ENCODE peak calls at places on chromosomes 2 and 18, in four cellular contexts. L is HepG2, F is K562, D is GM12878. A is an unnamed sample.

GRCh38 chr2:43927442-43927841 is 68.3 kb downstream of the LRPPRC start:
- DNase-seq in D (peak), L (no peak), F (no peak), A (no peak)

GRCh38 chr2:118059919-118060478 is 28.3 kb upstream of the INSIG2 start:
- DNase-seq in L (no peak), F (no peak), D (peak), A (no peak)

GRCh38 chr2:219636144-219636915 is 8.9 kb downstream of the SLC4A3 start:
- DNase-seq in F (no peak), D (no peak), L (no peak), A (no peak)

GRCh38 chr2:160353166-160353565 is 140.4 kb downstream of the RBMS1 start:
- DNase-seq in L (no peak), D (no peak), F (no peak), A (peak)

GRCh38 chr18:69885841-69886531 is 61.7 kb downstream of the CD226 start:
- DNase-seq in D (peak), L (peak), F (no peak), A (no peak)

GRCh38 chr2:175834472-175834871 is 167.6 kb downstream of the LNPK start:
- DNase-seq in L (no peak), D (no peak), F (no peak), A (no peak)

GRCh38 chr2:194867328-194867727 is 789.7 kb upstream of the SLC39A10 start:
- DNase-seq in L (no peak), D (no peak), F (peak), A (no peak)

GRCh38 chr2:86833315-86833714 is 28.4 kb downstream of the CD8B start:
- DNase-seq in D (no peak), F (no peak), L (no peak), A (no peak)

GRCh38 chr2:223051580-223052375 is at the start of gene KCNE4:
- DNase-seq in D (no peak), F (no peak), L (no peak), A (no peak)

GRCh38 chr18:40939636-40940035 is 1015.4 kb upstream of the PIK3C3 start:
- DNase-seq in D (no peak), L (no peak), F (no peak), A (no peak)

GRCh38 chr18:79248495-79249078 is 147.1 kb upstream of the NFATC1 start:
- DNase-seq in L (no peak), D (no peak), F (peak), A (no peak)

GRCh38 chr18:79251021-79251420 is 144.7 kb upstream of the NFATC1 start:
- DNase-seq in D (no peak), F (no peak), L (no peak), A (no peak)

GRCh38 chr18:79252904-79253633 is 142.7 kb upstream of the NFATC1 start:
- DNase-seq in F (no peak), L (peak), D (no peak), A (no peak)

GRCh38 chr18:79246309-79247108 is 149.2 kb upstream of the NFATC1 start:
- DNase-seq in L (peak), D (peak), F (peak), A (peak)

DNA sequence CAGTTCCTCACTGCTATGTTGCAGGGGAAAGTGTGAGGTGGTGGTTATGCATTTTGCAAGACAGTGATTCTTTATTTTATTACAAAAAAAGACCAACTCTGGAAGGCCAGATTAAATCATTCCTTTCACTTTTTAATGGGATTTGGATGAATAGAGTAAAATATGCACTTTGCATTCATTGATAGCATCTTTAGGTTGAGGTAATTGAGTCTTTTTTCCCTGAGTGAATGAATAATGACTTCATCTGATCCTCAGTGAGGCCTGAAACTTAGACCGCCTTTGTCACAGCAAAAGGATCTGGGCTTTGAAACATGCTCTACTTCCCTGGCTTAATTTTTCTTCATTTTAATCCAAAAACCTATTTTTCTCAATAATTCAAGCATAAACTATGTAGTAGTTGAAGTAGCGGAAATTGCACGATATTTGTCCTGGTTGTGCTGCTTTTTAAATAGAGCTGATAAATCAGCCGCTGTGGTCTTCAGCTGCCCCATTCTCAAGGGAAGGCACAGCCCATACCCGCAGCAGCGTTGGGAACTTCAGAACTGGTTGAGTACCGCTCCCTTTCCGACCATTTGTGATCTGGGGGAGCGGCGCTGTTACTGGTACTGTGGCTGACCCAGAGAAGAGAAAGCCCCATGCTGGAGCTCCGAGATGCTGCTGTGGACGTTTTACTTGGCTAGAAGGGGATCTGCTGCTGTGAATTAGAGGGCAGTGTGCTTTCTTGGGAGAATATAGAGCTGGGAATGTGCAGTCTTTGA is 145.3 kb upstream of the NFATC1 start:
- DNase-seq in L (no peak), F (no peak), D (no peak), A (no peak)
- TF ChIP-seq TARDBP in L (no peak), F (no peak), D (no peak), A (no peak)

DNA sequence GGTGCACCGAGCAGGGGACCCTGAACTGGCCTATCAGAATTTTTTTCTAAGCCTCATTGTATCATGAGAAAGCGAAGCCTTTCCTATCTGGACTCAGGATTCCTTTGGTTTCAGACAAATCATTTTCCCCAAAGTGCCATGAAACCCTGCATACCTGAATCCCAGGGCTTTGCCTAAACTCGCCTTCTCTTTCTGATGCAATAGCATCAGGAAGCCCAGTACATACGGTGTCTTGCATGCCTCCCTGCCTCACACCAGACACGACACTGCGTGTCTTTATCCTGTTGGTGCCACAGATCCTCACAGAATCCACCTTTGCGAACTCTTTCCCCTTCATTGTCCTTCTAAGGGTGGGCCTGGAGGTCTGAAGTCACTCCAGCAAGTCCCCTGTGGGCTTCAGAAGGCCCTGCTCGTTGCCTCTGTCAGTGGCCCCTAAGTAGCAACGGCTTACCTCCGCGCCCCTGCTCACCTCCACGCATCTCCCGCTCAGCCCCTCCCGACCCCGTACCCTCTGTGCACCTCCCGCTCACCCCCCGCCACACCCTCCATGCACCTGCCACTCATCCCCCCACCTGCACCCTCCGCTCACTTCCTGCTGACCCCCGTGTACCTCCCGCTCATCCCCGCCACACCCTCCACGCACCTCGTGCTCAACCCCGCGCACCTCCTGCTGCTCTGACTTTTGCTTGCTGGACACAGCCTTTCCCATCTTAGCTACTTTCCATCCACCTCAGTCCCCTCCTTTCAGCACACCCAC is 83.4 kb downstream of the TPGS2 start:
- DNase-seq in F (no peak), D (no peak), L (no peak), A (no peak)
- TF ChIP-seq TARDBP in F (no peak), D (no peak), L (no peak), A (no peak)

DNA sequence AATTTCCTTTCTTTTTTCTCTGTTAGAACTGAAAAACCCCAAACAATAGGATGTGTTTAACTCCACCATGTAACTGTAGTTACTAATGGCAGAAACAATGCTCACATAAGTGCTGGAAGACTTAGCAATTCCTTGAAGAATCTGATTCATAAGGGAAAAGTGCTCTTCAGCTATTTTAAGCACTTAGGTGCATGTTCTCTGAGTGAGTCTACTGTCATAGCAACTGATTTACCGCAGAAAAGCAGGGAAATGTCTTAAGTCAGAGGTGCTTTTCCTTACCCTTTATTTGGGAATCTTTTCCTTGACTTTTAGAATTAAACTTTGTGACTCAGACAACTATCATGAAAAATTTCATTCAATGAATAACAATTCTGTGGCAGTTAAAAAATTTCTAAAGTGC is 65.4 kb upstream of the NABP1 start:
- DNase-seq in D (no peak), F (no peak), L (no peak), A (no peak)
- TF ChIP-seq TARDBP in D (no peak), F (no peak), L (no peak), A (no peak)

GRCh38 chr2:240393831-240394410 is 41.5 kb upstream of the GPC1 start:
- DNase-seq in D (no peak), F (no peak), L (no peak), A (no peak)

GRCh38 chr2:240392948-240393830 is 42.3 kb upstream of the GPC1 start:
- DNase-seq in D (no peak), F (no peak), L (no peak), A (no peak)

GRCh38 chr2:240391111-240392051 is 44.1 kb upstream of the GPC1 start:
- DNase-seq in L (no peak), D (no peak), F (no peak), A (no peak)

GRCh38 chr2:240390091-240391073 is 45.1 kb upstream of the GPC1 start:
- DNase-seq in D (no peak), F (no peak), L (no peak), A (no peak)

DNA sequence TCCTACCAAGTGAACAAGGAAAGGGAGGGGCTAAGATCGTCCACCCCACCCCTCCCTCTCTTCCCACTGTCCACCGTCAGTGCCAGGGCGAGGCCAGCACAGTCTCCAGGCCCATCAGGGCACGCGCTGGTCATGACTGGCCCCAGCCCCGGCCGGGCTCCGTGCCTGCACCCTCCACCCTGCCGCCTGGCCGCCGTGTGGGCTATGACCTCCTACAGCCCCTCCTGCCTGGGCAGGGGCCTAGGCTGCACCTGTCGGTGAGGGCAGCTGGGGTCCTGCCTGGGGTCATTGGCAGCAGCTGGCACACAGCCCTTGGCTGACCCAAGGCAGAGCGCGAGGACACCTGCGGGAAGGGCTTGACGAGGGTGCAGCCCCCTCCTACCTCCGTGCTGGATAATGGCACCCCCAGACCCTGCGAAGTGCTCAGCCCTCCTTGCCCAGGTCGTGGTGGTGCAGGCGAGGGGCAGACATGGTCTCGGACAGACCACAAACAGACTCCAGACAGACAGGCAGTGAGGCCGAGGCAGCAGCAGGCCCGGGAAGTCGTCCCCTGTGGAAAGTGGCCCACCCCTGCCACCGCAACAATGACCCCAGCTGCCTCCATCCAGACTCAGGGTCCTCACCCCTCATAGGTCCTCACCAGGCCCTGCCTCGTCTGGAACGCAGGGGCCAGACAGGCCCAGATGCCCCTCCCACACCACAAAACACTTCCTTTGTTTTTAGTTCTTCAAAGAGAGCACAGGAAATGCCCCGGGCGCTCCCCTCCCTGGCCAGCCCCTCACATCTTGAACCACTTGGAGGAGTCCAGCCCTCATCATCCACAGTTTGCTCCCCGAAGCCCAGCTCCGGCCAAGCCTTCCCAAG is 43.1 kb upstream of the GPC1 start:
- DNase-seq in D (no peak), L (no peak), F (no peak), A (no peak)
- TF ChIP-seq TARDBP in D (no peak), L (no peak), F (no peak), A (no peak)

GRCh38 chr18:9779630-9780029 is 71.5 kb downstream of the RAB31 start:
- DNase-seq in L (peak), D (no peak), F (no peak), A (no peak)
- TF ChIP-seq TARDBP in L (no peak), D (no peak), F (no peak), A (no peak)

GRCh38 chr2:14427982-14428567 is 204.4 kb upstream of the LRATD1 start:
- DNase-seq in F (no peak), D (no peak), L (no peak), A (no peak)
- TF ChIP-seq TARDBP in F (no peak), D (no peak), L (no peak), A (no peak)

GRCh38 chr2:182088681-182089333 is 103.2 kb downstream of the PPP1R1C start:
- DNase-seq in L (no peak), F (no peak), D (no peak), A (no peak)
- TF ChIP-seq TARDBP in L (no peak), F (no peak), D (no peak), A (no peak)

GRCh38 chr2:36567711-36568408 is 30.1 kb downstream of the FEZ2 start:
- DNase-seq in D (no peak), F (no peak), L (no peak), A (no peak)

GRCh38 chr2:36566887-36567286 is 31.1 kb downstream of the FEZ2 start:
- DNase-seq in D (no peak), L (no peak), F (no peak), A (no peak)

GRCh38 chr2:36570416-36570815 is 27.6 kb downstream of the FEZ2 start:
- DNase-seq in F (no peak), D (no peak), L (no peak), A (no peak)

GRCh38 chr2:36569267-36569860 is 28.6 kb downstream of the FEZ2 start:
- DNase-seq in D (no peak), L (no peak), F (no peak), A (no peak)

GRCh38 chr2:36568533-36569246 is 29.3 kb downstream of the FEZ2 start:
- DNase-seq in F (no peak), D (no peak), L (no peak), A (no peak)
- TF ChIP-seq TARDBP in F (no peak), D (no peak), L (no peak), A (no peak)

DNA sequence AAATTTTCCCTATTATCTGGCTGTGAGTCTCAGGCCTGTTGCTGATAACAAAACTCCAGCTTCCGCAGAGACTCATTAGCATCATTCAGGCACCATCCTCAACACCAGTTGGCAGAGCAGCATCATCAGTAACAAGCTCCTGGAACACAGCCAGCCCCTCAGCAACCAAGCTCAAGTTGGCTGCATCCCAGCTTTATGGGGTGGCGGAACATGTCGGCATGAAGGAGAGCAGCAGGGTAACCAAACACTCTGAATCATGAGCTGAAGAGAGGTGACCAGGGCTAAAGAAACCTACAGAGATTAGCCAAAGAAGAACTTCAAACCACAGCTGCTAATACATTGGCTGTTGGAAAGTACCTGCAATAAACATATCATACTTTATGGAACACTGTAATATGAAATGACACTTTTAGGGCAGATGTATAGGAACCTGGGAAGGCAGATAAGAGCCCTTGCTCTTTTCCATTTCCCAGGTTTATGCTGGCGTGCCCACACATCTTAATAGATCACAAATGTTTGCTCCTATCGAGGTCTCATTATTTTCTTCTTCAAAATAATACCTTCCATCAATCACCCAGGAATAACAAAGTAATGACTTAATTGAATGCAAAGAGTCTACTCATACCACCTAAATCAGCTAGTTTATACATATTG is 63.8 kb downstream of the PDE11A start:
- DNase-seq in D (no peak), L (no peak), F (peak), A (peak)
- TF ChIP-seq TARDBP in D (no peak), L (no peak), F (no peak), A (no peak)

GRCh38 chr2:66555511-66556324 is 120.8 kb downstream of the MEIS1 start:
- DNase-seq in L (no peak), D (no peak), F (no peak), A (no peak)
- TF ChIP-seq TARDBP in L (no peak), D (no peak), F (no peak), A (no peak)